ENCODE peak calls at places on chromosomes 16 and 17, in nine cellular contexts. S is midbrain, C is NCI-H82, K is left ventricle myocardium inferior, W is thoracic aorta, V is SK-N-SH, I is NCI-H187 treated with DMSO at 0.1 percent for 48 hours, B is lung, D is GM19239. T is an unnamed sample.

GRCh38 chr16:67542464-67542863 is 13.8 kb downstream of the RIPOR1 start:
- DNase-seq in S (no peak), C (peak), K (no peak), W (no peak), V (peak), I (no peak), B (peak), D (peak), T (peak)

GRCh38 chr17:41697122-41697962 is 8.7 kb downstream of the EIF1 start:
- DNase-seq in S (peak), C (peak), K (peak), W (no peak), V (no peak), I (no peak), B (peak), D (no peak), T (no peak)

GRCh38 chr16:67068212-67068753 is 39.3 kb downstream of the CBFB start:
- DNase-seq in S (no peak), C (no peak), K (no peak), W (no peak), V (no peak), I (no peak), B (no peak), D (no peak), T (no peak)

GRCh38 chr16:84929421-84930297 is 81.7 kb downstream of the ZDHHC7 start:
- DNase-seq in S (no peak), C (peak), K (peak), W (no peak), V (no peak), I (no peak), B (no peak), D (no peak), T (no peak)

GRCh38 chr16:81730090-81731051 is 48.7 kb upstream of the PLCG2 start:
- DNase-seq in S (peak), C (peak), K (peak), W (peak), V (peak), I (peak), B (peak), D (no peak), T (no peak)

GRCh38 chr16:59632266-59632855 is 898.2 kb upstream of the GOT2 start:
- DNase-seq in S (no peak), C (no peak), K (no peak), W (no peak), V (no peak), I (no peak), B (no peak), D (no peak), T (no peak)

GRCh38 chr16:70634861-70635260 is 11.5 kb upstream of the IL34 start:
- DNase-seq in S (no peak), C (no peak), K (no peak), W (no peak), V (no peak), I (no peak), B (no peak), D (no peak), T (no peak)

GRCh38 chr16:85335584-85336492 is 223.6 kb upstream of the CIBAR2 start:
- DNase-seq in S (no peak), C (peak), K (no peak), W (no peak), V (no peak), I (no peak), B (no peak), D (no peak), T (no peak)

GRCh38 chr16:48126801-48127644 is 28.8 kb downstream of the ABCC12 start:
- DNase-seq in S (no peak), C (peak), K (no peak), W (no peak), V (no peak), I (peak), B (peak), D (no peak), T (no peak)

GRCh38 chr17:6706499-6706898 is 6.7 kb downstream of the SLC13A5 start:
- DNase-seq in S (no peak), C (no peak), K (no peak), W (no peak), V (no peak), I (no peak), B (no peak), D (no peak), T (no peak)

GRCh38 chr16:12971216-12971615 is 69.8 kb downstream of the SHISA9 start:
- DNase-seq in S (peak), C (peak), K (no peak), W (no peak), V (peak), I (peak), B (no peak), D (no peak), T (no peak)

GRCh38 chr16:88838566-88838965 is 18.2 kb downstream of the GALNS start:
- DNase-seq in S (no peak), C (no peak), K (no peak), W (no peak), V (no peak), I (no peak), B (no peak), D (no peak), T (no peak)

GRCh38 chr16:25108054-25108453 is 3.5 kb upstream of the LCMT1 start:
- DNase-seq in S (no peak), C (peak), K (no peak), W (no peak), V (peak), I (no peak), B (no peak), D (no peak), T (no peak)

GRCh38 chr17:30296499-30297038 is 4.8 kb upstream of the BLMH start:
- DNase-seq in S (no peak), C (no peak), K (no peak), W (no peak), V (no peak), I (no peak), B (no peak), D (no peak), T (no peak)

GRCh38 chr17:73286863-73287296 is 24.9 kb downstream of the CDC42EP4 start:
- DNase-seq in S (no peak), C (no peak), K (no peak), W (no peak), V (no peak), I (no peak), B (no peak), D (no peak), T (no peak)

GRCh38 chr16:88760424-88761142 is 24.4 kb downstream of the PIEZO1 start:
- DNase-seq in S (no peak), C (no peak), K (no peak), W (no peak), V (peak), I (no peak), B (no peak), D (no peak), T (no peak)

GRCh38 chr17:48603959-48604769 is 622 bp downstream of the HOXB6 start:
- DNase-seq in S (no peak), C (no peak), K (no peak), W (no peak), V (no peak), I (no peak), B (no peak), D (no peak), T (no peak)

GRCh38 chr16:80327740-80328139 is 213.1 kb upstream of the DYNLRB2 start:
- DNase-seq in S (no peak), C (no peak), K (no peak), W (no peak), V (no peak), I (no peak), B (no peak), D (no peak), T (no peak)

GRCh38 chr17:9729735-9730420 is 61.5 kb downstream of the DHRS7C start:
- DNase-seq in S (no peak), C (no peak), K (no peak), W (no peak), V (no peak), I (no peak), B (no peak), D (no peak), T (no peak)

GRCh38 chr16:87602005-87602790 is at the start of gene JPH3:
- DNase-seq in S (no peak), C (peak), K (no peak), W (no peak), V (peak), I (no peak), B (no peak), D (no peak), T (no peak)

GRCh38 chr16:72332926-72333325 is 161.0 kb upstream of the PMFBP1 start:
- DNase-seq in S (no peak), C (no peak), K (no peak), W (no peak), V (no peak), I (no peak), B (no peak), D (no peak), T (no peak)